ENCODE peak calls at places on chromosomes 4 and X, in ten cellular contexts. G is stimulated activated naive CD8-positive, alpha-beta T cell treated with anti-CD3 and anti-CD28 coated beads, Interleukin-15, amount 100 ng/mL, for 72 hours; P is body of pancreas; B is pancreas; Z is Right ventricle myocardium superior; J is left cardiac atrium; W is memory B cell; X is left lung; A is aorta; R is right lobe of liver. F is an unnamed sample.
A peak's percentile ranks its signal among the peaks of the same experiment; 100 is the strongest.

GRCh38 chr4:168076989-168077725 is 15.2 kb upstream of the ANXA10 start:
- ATAC-seq in G (peak; percentile 39), P (peak; percentile 83), B (peak; percentile 89), Z (peak; percentile 48), J (peak; percentile 41), W (no peak), X (peak; percentile 83), A (no peak), R (peak; percentile 91), F (no peak)

GRCh38 chr4:88623097-88623496 is 30.8 kb downstream of the HERC3 start:
- ATAC-seq in G (peak; percentile 59), P (no peak), B (no peak), Z (no peak), J (peak; percentile 95), W (no peak), X (peak; percentile 33), A (no peak), R (peak; percentile 48), F (peak; percentile 95)

GRCh38 chr4:74108457-74109115 is 9.6 kb upstream of the CXCL2 start:
- ATAC-seq in G (no peak), P (no peak), B (no peak), Z (no peak), J (no peak), W (no peak), X (no peak), A (no peak), R (no peak), F (no peak)

GRCh38 chr4:173698557-173699262 is 168.7 kb upstream of the HAND2 start:
- ATAC-seq in G (no peak), P (no peak), B (no peak), Z (peak; percentile 86), J (peak; percentile 96), W (no peak), X (no peak), A (peak; percentile 46), R (peak; percentile 88), F (no peak)

GRCh38 chr4:153207561-153207960 is 3.3 kb downstream of the TRIM2 start:
- ATAC-seq in G (no peak), P (no peak), B (peak; percentile 23), Z (peak; percentile 64), J (peak; percentile 73), W (no peak), X (no peak), A (no peak), R (peak; percentile 88), F (no peak)

GRCh38 chr4:87838207-87838606 is 5.4 kb downstream of the MEPE start:
- ATAC-seq in G (no peak), P (no peak), B (peak; percentile 33), Z (no peak), J (peak; percentile 26), W (no peak), X (no peak), A (no peak), R (no peak), F (no peak)

GRCh38 chrX:112867570-112867969 is 26.9 kb upstream of the AMOT start:
- ATAC-seq in G (peak; percentile 39), P (no peak), B (peak; percentile 29), Z (no peak), J (no peak), W (peak; percentile 41), X (no peak), A (no peak), R (peak; percentile 41), F (no peak)

GRCh38 chr4:56653461-56654237 is 27.4 kb downstream of the HOPX start:
- ATAC-seq in G (peak; percentile 54), P (no peak), B (no peak), Z (no peak), J (peak; percentile 9), W (no peak), X (peak; percentile 16), A (no peak), R (no peak), F (peak; percentile 55)

GRCh38 chr4:16931906-16932305 is 33.5 kb upstream of the LDB2 start:
- ATAC-seq in G (no peak), P (no peak), B (no peak), Z (peak; percentile 56), J (peak; percentile 71), W (no peak), X (no peak), A (peak; percentile 19), R (peak; percentile 28), F (no peak)

GRCh38 chr4:182246401-182247205 is 3.4 kb downstream of the TENM3 start:
- ATAC-seq in G (no peak), P (no peak), B (no peak), Z (peak; percentile 61), J (peak; percentile 67), W (no peak), X (no peak), A (no peak), R (no peak), F (no peak)

GRCh38 chr4:175731506-175731905 is 80.6 kb downstream of the GPM6A start:
- ATAC-seq in G (no peak), P (no peak), B (no peak), Z (no peak), J (no peak), W (no peak), X (no peak), A (no peak), R (no peak), F (no peak)

GRCh38 chr4:7971159-7971631 is 31.5 kb upstream of the AFAP1 start:
- ATAC-seq in G (no peak), P (no peak), B (no peak), Z (no peak), J (no peak), W (no peak), X (no peak), A (no peak), R (no peak), F (no peak)

GRCh38 chrX:20567108-20567507 is 300.4 kb upstream of the RPS6KA3 start:
- ATAC-seq in G (peak; percentile 83), P (no peak), B (no peak), Z (no peak), J (no peak), W (no peak), X (no peak), A (no peak), R (no peak), F (no peak)

GRCh38 chr4:85431156-85431555 is 43.8 kb upstream of the ARHGAP24 start:
- ATAC-seq in G (no peak), P (no peak), B (no peak), Z (no peak), J (peak; percentile 56), W (no peak), X (no peak), A (no peak), R (no peak), F (no peak)

GRCh38 chr4:85571008-85571407 is 96.1 kb downstream of the ARHGAP24 start:
- ATAC-seq in G (no peak), P (no peak), B (no peak), Z (no peak), J (no peak), W (no peak), X (no peak), A (no peak), R (no peak), F (no peak)

GRCh38 chr4:150176559-150176958 is 98.3 kb downstream of the DCLK2 start:
- ATAC-seq in G (no peak), P (no peak), B (no peak), Z (peak; percentile 77), J (peak; percentile 72), W (no peak), X (no peak), A (no peak), R (no peak), F (no peak)

GRCh38 chrX:150361070-150361776 is 1.9 kb upstream of the MAMLD1 start:
- ATAC-seq in G (peak; percentile 40), P (no peak), B (no peak), Z (no peak), J (no peak), W (peak; percentile 4), X (no peak), A (no peak), R (peak; percentile 3), F (peak; percentile 16)

GRCh38 chrX:39600222-39600621 is 497.5 kb downstream of the BCOR start:
- ATAC-seq in G (no peak), P (no peak), B (no peak), Z (no peak), J (no peak), W (no peak), X (no peak), A (no peak), R (no peak), F (no peak)

GRCh38 chrX:69152398-69152797 is 12.9 kb downstream of the PJA1 start:
- ATAC-seq in G (no peak), P (no peak), B (peak; percentile 71), Z (no peak), J (peak; percentile 46), W (no peak), X (peak; percentile 54), A (no peak), R (peak; percentile 90), F (no peak)

GRCh38 chrX:54044877-54045328 is 630 bp upstream of the PHF8 start:
- ATAC-seq in G (no peak), P (peak; percentile 3), B (peak; percentile 8), Z (peak; percentile 1), J (peak; percentile 2), W (no peak), X (peak; percentile 5), A (peak; percentile 8), R (peak; percentile 17), F (no peak)

GRCh38 chrX:109927663-109928273 is 75.1 kb upstream of the TMEM164 start:
- ATAC-seq in G (no peak), P (no peak), B (no peak), Z (peak; percentile 91), J (peak; percentile 84), W (no peak), X (no peak), A (no peak), R (no peak), F (no peak)

GRCh38 chr4:118277243-118277642 is 75.6 kb downstream of the PRSS12 start:
- ATAC-seq in G (no peak), P (no peak), B (no peak), Z (no peak), J (no peak), W (no peak), X (no peak), A (no peak), R (no peak), F (no peak)

GRCh38 chr4:103307479-103308042 is 109.4 kb upstream of the CENPE start:
- ATAC-seq in G (peak; percentile 12), P (no peak), B (no peak), Z (no peak), J (no peak), W (no peak), X (no peak), A (peak; percentile 54), R (no peak), F (no peak)

GRCh38 chrX:10007604-10008003 is 40.4 kb downstream of the CLDN34 start:
- ATAC-seq in G (no peak), P (no peak), B (no peak), Z (peak; percentile 66), J (peak; percentile 69), W (no peak), X (peak; percentile 34), A (no peak), R (peak; percentile 34), F (no peak)

GRCh38 chr4:124459196-124459921 is 253.2 kb downstream of the ANKRD50 start:
- ATAC-seq in G (no peak), P (no peak), B (no peak), Z (no peak), J (no peak), W (no peak), X (no peak), A (no peak), R (no peak), F (no peak)

GRCh38 chrX:2897311-2897689 is 31.8 kb downstream of the ARSD start:
- ATAC-seq in G (no peak), P (peak; percentile 36), B (peak; percentile 4), Z (no peak), J (no peak), W (no peak), X (peak; percentile 38), A (no peak), R (peak; percentile 1), F (no peak)

GRCh38 chr4:119589165-119589564 is 39.4 kb downstream of the PDE5A start:
- ATAC-seq in G (no peak), P (no peak), B (no peak), Z (no peak), J (peak; percentile 26), W (no peak), X (no peak), A (no peak), R (no peak), F (no peak)

GRCh38 chr4:146062325-146062715 is 113.2 kb upstream of the LSM6 start:
- ATAC-seq in G (no peak), P (no peak), B (no peak), Z (no peak), J (no peak), W (no peak), X (no peak), A (no peak), R (no peak), F (no peak)

F was measured in activated T-helper 17 cell treated with anti-CD3 and anti-CD28 coated beads, Interleukin-2, amount 50 U/mL, for 72 hours.